ENCODE peak calls at places on chromosomes 3 and 15, in nine cellular contexts. J is heart right ventricle, E is T47D, H is caudate nucleus, N is fibroblast of pulmonary artery, F is A549, T is amniotic epithelial cell, K is Daoy, L is non-pigmented ciliary epithelial cell. Q is an unnamed sample.

GRCh38 chr3:178325330-178325729 is 210.9 kb upstream of the KCNMB2 start:
- DNase-seq in J (no peak), E (peak; percentile 27), H (no peak), N (peak; percentile 77), F (no peak), T (peak; percentile 66), K (no peak), L (no peak), Q (no peak)

GRCh38 chr3:138971766-138972320 is 24.8 kb downstream of the FOXL2NB start:
- DNase-seq in J (no peak), E (no peak), H (no peak), N (no peak), F (no peak), T (no peak), K (peak; percentile 52), L (no peak), Q (no peak)

GRCh38 chr15:100694381-100695012 is 92.1 kb downstream of the ASB7 start:
- DNase-seq in J (no peak), E (no peak), H (no peak), N (peak; percentile 75), F (no peak), T (peak; percentile 96), K (no peak), L (no peak), Q (no peak)

GRCh38 chr3:166351461-166351860 is 514.2 kb upstream of the BCHE start:
- DNase-seq in J (no peak), E (no peak), H (no peak), N (no peak), F (no peak), T (no peak), K (no peak), L (no peak), Q (no peak)

GRCh38 chr3:160169139-160169830 is 55.9 kb upstream of the C3orf80 start:
- DNase-seq in J (no peak), E (no peak), H (no peak), N (peak; percentile 74), F (peak; percentile 16), T (peak; percentile 89), K (peak; percentile 91), L (peak; percentile 70), Q (no peak)

GRCh38 chr3:138442433-138442832 is 8.0 kb downstream of the ESYT3 start:
- DNase-seq in J (no peak), E (no peak), H (no peak), N (peak; percentile 46), F (peak; percentile 78), T (peak; percentile 71), K (peak; percentile 84), L (peak; percentile 40), Q (no peak)

GRCh38 chr15:40343512-40343911 is 2.8 kb upstream of the CCDC9B start:
- DNase-seq in J (peak; percentile 77), E (no peak), H (no peak), N (peak; percentile 97), F (no peak), T (peak; percentile 94), K (peak; percentile 96), L (peak; percentile 88), Q (no peak)

GRCh38 chr3:132399054-132399929 is 18.0 kb upstream of the DNAJC13 start:
- DNase-seq in J (peak; percentile 20), E (peak; percentile 72), H (no peak), N (peak; percentile 85), F (peak; percentile 34), T (peak; percentile 45), K (peak; percentile 48), L (no peak), Q (no peak)

GRCh38 chr15:44157679-44158078 is 37.4 kb downstream of the FRMD5 start:
- DNase-seq in J (no peak), E (no peak), H (no peak), N (peak; percentile 90), F (peak; percentile 16), T (peak; percentile 89), K (peak; percentile 79), L (peak; percentile 93), Q (no peak)

GRCh38 chr15:20355256-20355868 is 186.2 kb downstream of the GOLGA6L6 start:
- DNase-seq in J (no peak), E (no peak), H (no peak), N (no peak), F (no peak), T (no peak), K (no peak), L (no peak), Q (no peak)

GRCh38 chr15:89806217-89806564 is 8.5 kb downstream of the ANPEP start:
- DNase-seq in J (no peak), E (no peak), H (no peak), N (no peak), F (no peak), T (no peak), K (no peak), L (no peak), Q (no peak)

GRCh38 chr3:79040701-79041100 is 727.1 kb downstream of the ROBO1 start:
- DNase-seq in J (no peak), E (no peak), H (no peak), N (peak; percentile 89), F (no peak), T (peak; percentile 88), K (peak; percentile 61), L (peak; percentile 83), Q (no peak)

GRCh38 chr3:126216416-126216815 is 36.0 kb upstream of the ALDH1L1 start:
- DNase-seq in J (no peak), E (no peak), H (no peak), N (peak; percentile 16), F (no peak), T (peak; percentile 58), K (no peak), L (peak; percentile 26), Q (no peak)

GRCh38 chr3:89955141-89955540 is 847.7 kb downstream of the EPHA3 start:
- DNase-seq in J (no peak), E (no peak), H (no peak), N (no peak), F (no peak), T (no peak), K (no peak), L (no peak), Q (no peak)

GRCh38 chr3:66233033-66233432 is 12.2 kb downstream of the SLC25A26 start:
- DNase-seq in J (no peak), E (no peak), H (no peak), N (no peak), F (no peak), T (no peak), K (no peak), L (no peak), Q (no peak)

GRCh38 chr15:74780983-74781672 is 752 bp upstream of the CSK start:
- DNase-seq in J (no peak), E (no peak), H (no peak), N (peak; percentile 34), F (no peak), T (peak; percentile 51), K (no peak), L (no peak), Q (no peak)